ENCODE peak calls at places on chromosome 4, in eight cellular contexts. Z, R, A, P, H, N, U and C are unnamed samples.

GRCh38 chr4:78885598-78885997 is 53.6 kb downstream of the PAQR3 start:
- DNase-seq in Z (no peak), R (no peak), A (no peak), P (no peak), H (peak; percentile 64), N (peak; percentile 48), U (no peak), C (no peak)

GRCh38 chr4:5133201-5133600 is 81.9 kb downstream of the STK32B start:
- DNase-seq in Z (no peak), R (no peak), A (no peak), P (no peak), H (no peak), N (no peak), U (peak; percentile 16), C (no peak)

GRCh38 chr4:89358935-89359364 is 51.4 kb upstream of the GPRIN3 start:
- DNase-seq in Z (no peak), R (no peak), A (no peak), P (no peak), H (peak; percentile 1), N (no peak), U (no peak), C (no peak)

GRCh38 chr4:101791189-101791572 is 651 bp downstream of the BANK1 start:
- DNase-seq in Z (no peak), R (peak; percentile 52), A (no peak), P (no peak), H (no peak), N (no peak), U (peak; percentile 45), C (no peak)

GRCh38 chr4:83870551-83870950 is 334.6 kb downstream of the GPAT3 start:
- DNase-seq in Z (no peak), R (no peak), A (no peak), P (no peak), H (no peak), N (no peak), U (no peak), C (no peak)

GRCh38 chr4:90995996-90996395 is 868.8 kb downstream of the CCSER1 start:
- DNase-seq in Z (no peak), R (no peak), A (no peak), P (no peak), H (no peak), N (no peak), U (no peak), C (no peak)

GRCh38 chr4:38309471-38309870 is 349.3 kb downstream of the PTTG2 start:
- DNase-seq in Z (no peak), R (no peak), A (no peak), P (no peak), H (no peak), N (no peak), U (no peak), C (no peak)

GRCh38 chr4:44186850-44187246 is 261.8 kb downstream of the KCTD8 start:
- DNase-seq in Z (no peak), R (no peak), A (no peak), P (no peak), H (peak; percentile 16), N (no peak), U (no peak), C (no peak)

GRCh38 chr4:7199129-7199725 is 6.9 kb downstream of the SORCS2 start:
- DNase-seq in Z (peak; percentile 22), R (no peak), A (no peak), P (no peak), H (no peak), N (no peak), U (no peak), C (no peak)

GRCh38 chr4:80183196-80184052 is 13.9 kb upstream of the PRDM8 start:
- DNase-seq in Z (peak; percentile 36), R (no peak), A (no peak), P (no peak), H (peak; percentile 46), N (no peak), U (no peak), C (no peak)

GRCh38 chr4:10084651-10085320 is 31.8 kb downstream of the WDR1 start:
- DNase-seq in Z (no peak), R (no peak), A (no peak), P (no peak), H (no peak), N (no peak), U (no peak), C (no peak)

GRCh38 chr4:30817489-30817888 is 97.3 kb downstream of the PCDH7 start:
- DNase-seq in Z (no peak), R (no peak), A (peak; percentile 85), P (no peak), H (no peak), N (no peak), U (no peak), C (no peak)

GRCh38 chr4:1057403-1057745 is 45.9 kb downstream of the FGFRL1 start:
- DNase-seq in Z (peak; percentile 19), R (no peak), A (no peak), P (no peak), H (no peak), N (no peak), U (no peak), C (no peak)

GRCh38 chr4:1058198-1058996 is 47.0 kb downstream of the FGFRL1 start:
- DNase-seq in Z (peak; percentile 26), R (no peak), A (no peak), P (no peak), H (no peak), N (no peak), U (peak; percentile 42), C (no peak)

GRCh38 chr4:1060646-1061371 is 49.4 kb downstream of the FGFRL1 start:
- DNase-seq in Z (peak; percentile 15), R (no peak), A (no peak), P (no peak), H (no peak), N (no peak), U (no peak), C (no peak)

GRCh38 chr4:1060121-1060520 is 48.7 kb downstream of the FGFRL1 start:
- DNase-seq in Z (peak; percentile 21), R (no peak), A (no peak), P (no peak), H (no peak), N (no peak), U (no peak), C (no peak)

GRCh38 chr4:1058997-1059665 is 47.7 kb downstream of the FGFRL1 start:
- DNase-seq in Z (peak; percentile 27), R (no peak), A (no peak), P (no peak), H (no peak), N (no peak), U (no peak), C (no peak)
- H2AFZ ChIP-seq in Z (no peak overlapping the region), R (no peak overlapping the region), A (no peak overlapping the region), P (no peak overlapping the region), H (no peak overlapping the region), N (peak overlapping the region; percentile 55), U (peak overlapping the region; percentile 36), C (no peak overlapping the region)

GRCh38 chr4:147791870-147792269 is 60.0 kb downstream of the ARHGAP10 start:
- DNase-seq in Z (no peak), R (no peak), A (no peak), P (no peak), H (no peak), N (no peak), U (no peak), C (no peak)
- H2AFZ ChIP-seq in Z (no peak overlapping the region), R (no peak overlapping the region), A (no peak overlapping the region), P (no peak overlapping the region), H (no peak overlapping the region), N (no peak overlapping the region), U (no peak overlapping the region), C (peak overlapping the region; percentile 18)

GRCh38 chr4:66691101-66691500 is 854.2 kb downstream of the CENPC start:
- DNase-seq in Z (peak; percentile 31), R (no peak), A (no peak), P (no peak), H (no peak), N (no peak), U (peak; percentile 31), C (no peak)

GRCh38 chr4:66688674-66689073 is 856.6 kb downstream of the CENPC start:
- DNase-seq in Z (no peak), R (no peak), A (peak; percentile 27), P (no peak), H (peak; percentile 53), N (peak; percentile 9), U (peak; percentile 67), C (peak; percentile 30)

GRCh38 chr4:66694716-66695115 is 850.6 kb downstream of the CENPC start:
- DNase-seq in Z (no peak), R (no peak), A (no peak), P (no peak), H (no peak), N (no peak), U (peak; percentile 18), C (no peak)

DNA sequence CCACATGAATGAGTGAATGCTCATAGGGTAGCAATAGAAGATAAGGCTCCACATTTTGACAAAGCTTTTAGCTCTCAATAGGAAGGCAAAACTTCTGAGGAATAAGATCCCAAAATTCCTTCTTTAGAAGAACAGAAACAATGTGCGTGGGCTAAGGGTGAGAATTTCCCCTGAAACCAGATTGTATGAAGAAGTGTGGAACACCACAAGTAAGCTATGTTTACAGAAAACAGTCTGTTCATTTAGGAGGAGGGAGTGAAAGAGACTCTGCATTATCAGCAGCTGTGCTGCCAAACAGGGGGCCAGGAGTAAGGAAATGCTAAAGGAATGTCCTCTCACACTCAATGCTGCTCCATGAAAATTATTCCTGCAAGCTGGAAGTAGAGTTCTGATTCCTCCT is 851.6 kb downstream of the CENPC start:
- DNase-seq in Z (no peak), R (no peak), A (no peak), P (no peak), H (peak; percentile 71), N (no peak), U (no peak), C (no peak)
- H2AFZ ChIP-seq in Z (no peak overlapping the region), R (no peak overlapping the region), A (no peak overlapping the region), P (no peak overlapping the region), H (no peak overlapping the region), N (no peak overlapping the region), U (no peak overlapping the region), C (no peak overlapping the region)

GRCh38 chr4:20085653-20086052 is 166.1 kb upstream of the SLIT2 start:
- DNase-seq in Z (no peak), R (no peak), A (no peak), P (no peak), H (no peak), N (no peak), U (no peak), C (no peak)

GRCh38 chr4:20087512-20087911 is 164.2 kb upstream of the SLIT2 start:
- DNase-seq in Z (no peak), R (no peak), A (no peak), P (no peak), H (no peak), N (no peak), U (no peak), C (no peak)

GRCh38 chr4:20085156-20085555 is 166.5 kb upstream of the SLIT2 start:
- DNase-seq in Z (no peak), R (no peak), A (no peak), P (no peak), H (no peak), N (no peak), U (no peak), C (no peak)

GRCh38 chr4:20086067-20086466 is 165.6 kb upstream of the SLIT2 start:
- DNase-seq in Z (no peak), R (no peak), A (no peak), P (no peak), H (no peak), N (no peak), U (no peak), C (no peak)

DNA sequence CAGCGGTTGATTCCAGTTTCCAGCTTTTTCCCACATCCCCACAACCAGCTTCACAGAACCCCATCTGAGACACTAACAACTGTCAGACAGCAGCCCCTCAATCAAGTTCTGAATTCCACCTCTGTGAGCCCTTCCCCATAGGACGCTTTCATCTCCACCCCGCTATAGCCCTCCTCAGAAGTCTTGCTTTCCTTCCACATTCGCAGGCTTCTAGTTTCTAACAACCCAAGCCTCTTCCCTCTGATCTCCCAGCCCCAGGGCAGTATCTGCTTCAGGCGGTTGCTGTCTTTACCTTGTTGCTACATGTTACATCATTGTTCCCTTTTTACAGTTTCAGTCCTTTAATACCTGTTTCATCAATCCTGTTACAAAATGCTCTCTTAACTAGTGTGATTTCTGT is 164.9 kb upstream of the SLIT2 start:
- DNase-seq in Z (no peak), R (no peak), A (no peak), P (no peak), H (no peak), N (no peak), U (no peak), C (no peak)
- H2AFZ ChIP-seq in Z (no peak overlapping the region), R (no peak overlapping the region), A (no peak overlapping the region), P (no peak overlapping the region), H (peak overlapping the region; percentile 43), N (peak overlapping the region; percentile 1), U (no peak overlapping the region), C (no peak overlapping the region)